ENCODE peak calls at places on chromosomes 1 and 21, in four cellular contexts. F is stomach; U is CD4-positive, CD25-positive, alpha-beta regulatory T cell; R is neuronal stem cell. Q is an unnamed sample.

GRCh38 chr1:26276432-26276838 is 3.5 kb upstream of the SH3BGRL3 start:
- DNase-seq in F (no peak), U (no peak), R (no peak), Q (no peak)

GRCh38 chr1:74199504-74199903 is 1.5 kb downstream of the FPGT start:
- DNase-seq in F (no peak), U (no peak), R (no peak), Q (no peak)

GRCh38 chr1:172268237-172268636 is 152.2 kb upstream of the C1orf105 start:
- DNase-seq in F (no peak), U (no peak), R (no peak), Q (no peak)

GRCh38 chr1:194533641-194534040 is 1347.2 kb upstream of the B3GALT2 start:
- DNase-seq in F (no peak), U (no peak), R (no peak), Q (no peak)

GRCh38 chr1:33132549-33132948 is 49.3 kb downstream of the TRIM62 start:
- DNase-seq in F (no peak), U (no peak), R (no peak), Q (no peak)

GRCh38 chr1:214416417-214417212 is 134.8 kb downstream of the PTPN14 start:
- DNase-seq in F (no peak), U (no peak), R (no peak), Q (no peak)

GRCh38 chr1:87706779-87707228 is 378.1 kb downstream of the LMO4 start:
- DNase-seq in F (no peak), U (no peak), R (no peak), Q (no peak)

GRCh38 chr1:37958690-37959089 is 11.8 kb upstream of the INPP5B start:
- DNase-seq in F (no peak), U (no peak), R (no peak), Q (no peak)

GRCh38 chr1:26998319-26999300 is 5.1 kb downstream of the TRNP1 start:
- DNase-seq in F (no peak), U (no peak), R (no peak), Q (no peak)

GRCh38 chr1:45859221-45859620 is 55.8 kb downstream of the MAST2 start:
- DNase-seq in F (no peak), U (no peak), R (no peak), Q (no peak)

GRCh38 chr1:183029591-183030000 is 6.4 kb downstream of the LAMC1 start:
- DNase-seq in F (no peak), U (no peak), R (no peak), Q (no peak)

GRCh38 chr21:19031956-19032355 is 628.4 kb upstream of the TMPRSS15 start:
- DNase-seq in F (peak; percentile 26), U (no peak), R (no peak), Q (no peak)

GRCh38 chr1:204127597-204128242 is 24.1 kb downstream of the ETNK2 start:
- DNase-seq in F (peak; percentile 72), U (no peak), R (peak; percentile 58), Q (no peak)

GRCh38 chr1:215710340-215710971 is 143.4 kb downstream of the KCTD3 start:
- DNase-seq in F (no peak), U (no peak), R (peak; percentile 57), Q (no peak)

GRCh38 chr1:204623894-204624361 is 61.6 kb downstream of the LRRN2 start:
- DNase-seq in F (no peak), U (peak; percentile 5), R (peak; percentile 17), Q (no peak)

GRCh38 chr1:199759268-199759724 is 268.2 kb upstream of the NR5A2 start:
- DNase-seq in F (no peak), U (no peak), R (no peak), Q (no peak)

GRCh38 chr1:9437931-9438330 is 101.3 kb upstream of the SLC25A33 start:
- DNase-seq in F (no peak), U (no peak), R (no peak), Q (no peak)

GRCh38 chr1:6001992-6002576 is 9.9 kb upstream of the NPHP4 start:
- DNase-seq in F (peak; percentile 40), U (no peak), R (no peak), Q (no peak)

GRCh38 chr1:68168545-68169065 is 63.7 kb downstream of the WLS start:
- DNase-seq in F (no peak), U (no peak), R (no peak), Q (no peak)

GRCh38 chr1:195773958-195774357 is 834.3 kb downstream of the KCNT2 start:
- DNase-seq in F (no peak), U (no peak), R (no peak), Q (no peak)

GRCh38 chr21:45615145-45615711 is 28.3 kb upstream of the PCBP3 start:
- DNase-seq in F (peak; percentile 55), U (peak; percentile 92), R (no peak), Q (peak; percentile 83)

GRCh38 chr1:27105018-27105417 is 49.9 kb downstream of the SLC9A1 start:
- DNase-seq in F (no peak), U (no peak), R (no peak), Q (no peak)

GRCh38 chr1:178498896-178499675 is 2.3 kb upstream of the CLEC20A start:
- DNase-seq in F (no peak), U (no peak), R (no peak), Q (no peak)

GRCh38 chr1:57986432-57986831 is 560.1 kb downstream of the OMA1 start:
- DNase-seq in F (no peak), U (no peak), R (no peak), Q (no peak)

GRCh38 chr1:183278736-183279591 is 92.9 kb downstream of the LAMC2 start:
- DNase-seq in F (peak; percentile 17), U (no peak), R (no peak), Q (no peak)

GRCh38 chr1:215865060-215865459 is 298.0 kb downstream of the KCTD3 start:
- DNase-seq in F (no peak), U (no peak), R (no peak), Q (no peak)

GRCh38 chr21:45294509-45295291 is 7.0 kb upstream of the POFUT2 start:
- DNase-seq in F (peak; percentile 54), U (no peak), R (no peak), Q (no peak)

GRCh38 chr1:62869217-62869754 is 85.4 kb downstream of the ATG4C start:
- DNase-seq in F (no peak), U (no peak), R (no peak), Q (no peak)

GRCh38 chr1:116076831-116077230 is 34.4 kb upstream of the MAB21L3 start:
- DNase-seq in F (no peak), U (no peak), R (no peak), Q (no peak)

GRCh38 chr21:42695324-42696025 is 42.1 kb downstream of the PDE9A start:
- DNase-seq in F (no peak), U (no peak), R (no peak), Q (no peak)

DNA sequence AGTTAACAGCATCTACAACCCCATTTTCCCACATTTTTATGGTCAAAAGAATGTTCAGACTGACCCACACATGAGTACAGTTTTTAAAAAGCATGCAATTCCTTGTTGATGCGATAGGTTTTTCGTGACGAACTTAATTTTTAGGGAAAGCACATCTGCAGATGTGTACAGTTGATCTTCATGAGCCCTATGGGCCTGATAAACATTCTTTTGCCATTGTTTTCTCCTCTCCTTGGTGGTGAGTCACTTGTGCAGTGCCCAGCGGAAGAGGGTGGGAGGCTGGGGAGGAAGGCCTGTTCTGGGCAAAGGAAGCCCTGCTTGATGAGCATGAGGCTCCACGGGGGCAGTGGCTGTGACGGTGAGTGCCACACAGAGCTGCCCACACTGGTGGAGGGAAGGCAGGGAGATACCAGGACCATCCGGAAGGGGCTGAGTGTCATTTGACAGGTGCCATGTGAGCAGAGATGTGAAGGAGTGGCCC is 5.3 kb downstream of the ARF1 start:
- DNase-seq in F (no peak), U (no peak), R (no peak), Q (no peak)
- H3K4me3 ChIP-seq in F (no peak overlapping the region), U (peak overlapping the region; percentile 76), R (no peak overlapping the region), Q (peak overlapping the region; percentile 1)

GRCh38 chr1:78491311-78492071 is 717 bp downstream of the PTGFR start:
- DNase-seq in F (no peak), U (no peak), R (peak; percentile 23), Q (no peak)
- H3K9me3 ChIP-seq in F (no peaks in the 10 kb centered on the region), U (no peaks in the 10 kb centered on the region), R (no peaks in the 10 kb centered on the region), Q (no peaks in the 10 kb centered on the region)

GRCh38 chr1:186055846-186056245 is 319.2 kb downstream of the TPR start:
- DNase-seq in F (no peak), U (no peak), R (no peak), Q (no peak)
- H3K4me3 ChIP-seq in F (no peak overlapping the region), U (no peak overlapping the region), R (no peak overlapping the region), Q (no peak overlapping the region)

GRCh38 chr1:20665736-20666135 is 4.6 kb upstream of the DDOST start:
- DNase-seq in F (no peak), U (no peak), R (no peak), Q (no peak)
- H3K9me3 ChIP-seq in F (no peaks in the 10 kb centered on the region), U (no peaks in the 10 kb centered on the region), R (no peaks in the 10 kb centered on the region), Q (no peaks in the 10 kb centered on the region)

DNA sequence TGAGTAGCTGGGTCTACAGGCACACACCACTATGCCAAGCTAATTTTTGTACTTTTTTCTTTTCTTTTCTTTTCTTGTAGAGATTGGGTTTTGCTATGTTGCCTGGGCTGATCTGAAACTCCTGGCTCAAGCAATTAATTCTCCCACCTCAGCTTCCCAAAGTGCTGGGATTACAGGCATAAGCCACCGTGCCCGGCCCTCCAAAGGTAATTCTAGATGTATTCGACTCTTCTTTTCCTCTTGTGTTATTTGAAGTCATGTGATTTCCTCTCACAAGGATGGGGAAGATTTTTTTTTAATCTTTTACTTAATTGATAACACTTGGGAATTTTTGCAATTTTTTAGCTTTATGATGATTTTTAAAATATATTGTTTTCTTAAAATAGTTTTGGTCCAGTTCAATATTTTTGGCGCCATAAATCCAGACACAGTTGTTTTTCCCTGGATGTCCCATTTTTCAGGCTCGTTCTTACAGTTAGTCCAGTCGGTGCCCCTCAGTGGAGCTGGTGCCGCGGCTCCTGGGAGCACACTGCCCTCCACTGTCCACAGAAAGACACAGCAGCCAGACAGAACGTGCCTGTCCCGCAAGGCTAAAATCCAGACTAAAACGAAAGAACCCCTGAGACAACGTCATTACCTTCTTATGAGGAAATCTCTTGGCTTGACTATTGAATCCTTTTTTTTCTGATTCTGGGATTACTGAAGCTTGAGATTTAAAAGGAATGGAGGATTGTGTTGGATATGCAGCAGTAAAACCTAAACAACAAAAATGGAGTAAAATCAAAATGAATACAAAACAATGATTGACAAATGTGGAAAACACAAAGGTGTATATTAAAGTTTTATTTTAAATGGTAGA is 22.4 kb downstream of the STPG1 start:
- DNase-seq in F (peak; percentile 77), U (peak; percentile 71), R (peak; percentile 58), Q (peak; percentile 45)
- H3K4me3 ChIP-seq in F (peak overlapping the region; percentile 3), U (peak overlapping the region; percentile 88), R (no peak overlapping the region), Q (peak overlapping the region; percentile 35)

DNA sequence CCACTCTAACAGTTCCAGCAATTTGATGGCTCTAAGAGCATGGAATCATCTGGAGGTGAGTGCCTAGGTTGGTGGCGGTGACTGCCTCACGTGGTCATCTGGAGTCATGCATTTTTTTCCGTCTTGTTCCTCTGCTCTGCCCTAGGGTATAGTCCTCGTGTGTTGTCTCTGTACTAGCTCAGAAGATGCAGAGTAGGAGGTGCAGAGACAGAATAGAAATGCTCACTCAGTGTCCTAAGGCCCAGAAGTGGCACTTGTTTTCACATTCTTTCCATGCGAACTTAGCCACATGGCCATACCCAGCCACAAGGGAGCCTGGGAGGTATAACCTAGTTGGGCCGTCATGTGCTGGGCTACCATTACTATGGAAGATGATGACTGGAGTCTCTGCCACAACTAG is 30.3 kb downstream of the DYRK1A start:
- DNase-seq in F (no peak), U (no peak), R (no peak), Q (no peak)
- H3K9me3 ChIP-seq in F (no peaks in the 10 kb centered on the region), U (no peaks in the 10 kb centered on the region), R (no peaks in the 10 kb centered on the region), Q (no peaks in the 10 kb centered on the region)

DNA sequence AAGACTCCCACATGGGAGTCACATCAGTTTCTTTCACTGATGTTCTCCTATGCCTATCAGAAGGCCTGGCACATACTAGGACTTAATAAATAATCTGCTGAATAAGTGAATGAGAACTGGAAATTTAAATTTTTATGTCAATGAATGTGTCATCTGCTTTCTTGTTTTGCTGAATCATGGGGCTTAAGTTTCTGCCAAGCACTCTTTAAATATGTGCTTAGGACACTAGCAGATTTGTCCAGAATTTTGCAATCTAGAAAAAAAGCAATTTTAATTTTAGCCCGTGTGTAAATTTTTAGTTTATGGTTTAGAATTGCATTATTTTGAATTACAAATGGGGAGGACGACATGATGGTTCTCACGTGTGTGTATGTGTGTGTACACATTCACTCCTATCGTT is 803.1 kb downstream of the USP25 start:
- DNase-seq in F (no peak), U (no peak), R (no peak), Q (no peak)
- H3K4me3 ChIP-seq in F (no peak overlapping the region), U (no peak overlapping the region), R (no peak overlapping the region), Q (no peak overlapping the region)

Q was measured in effector memory CD4-positive, alpha-beta T cell.